ENCODE peak calls at places on chromosomes 1 and 21, in five cellular contexts. M, Y, X, K and L are unnamed samples.

GRCh38 chr1:112974646-112975045 is 18.6 kb upstream of the SLC16A1 start:
- DNase-seq in M (no peak), Y (no peak), X (no peak), K (no peak), L (no peak)

GRCh38 chr1:3029991-3030662 is 8.9 kb downstream of the ACTRT2 start:
- DNase-seq in M (no peak), Y (no peak), X (no peak), K (no peak), L (no peak)

GRCh38 chr1:15952317-15953258 is 23.3 kb downstream of the ZBTB17 start:
- DNase-seq in M (no peak), Y (peak), X (no peak), K (no peak), L (no peak)

GRCh38 chr1:152112101-152112884 is 3.0 kb downstream of the TCHH start:
- DNase-seq in M (no peak), Y (no peak), X (peak), K (no peak), L (no peak)

GRCh38 chr1:3509721-3510120 is 55.3 kb downstream of the ARHGEF16 start:
- DNase-seq in M (no peak), Y (no peak), X (no peak), K (no peak), L (no peak)

GRCh38 chr1:53715478-53715877 is 23.5 kb downstream of the GLIS1 start:
- DNase-seq in M (no peak), Y (no peak), X (no peak), K (no peak), L (no peak)

GRCh38 chr1:225825078-225825477 is 15.2 kb downstream of the EPHX1 start:
- DNase-seq in M (no peak), Y (no peak), X (no peak), K (no peak), L (no peak)

GRCh38 chr1:167661527-167662436 is 31.8 kb downstream of the RCSD1 start:
- DNase-seq in M (no peak), Y (no peak), X (no peak), K (no peak), L (no peak)

GRCh38 chr1:54853793-54854370 is 33.1 kb downstream of the DHCR24 start:
- DNase-seq in M (no peak), Y (no peak), X (no peak), K (no peak), L (no peak)

GRCh38 chr1:27960762-27961645 is 1.2 kb downstream of the XKR8 start:
- DNase-seq in M (no peak), Y (no peak), X (no peak), K (no peak), L (no peak)

GRCh38 chr1:168079761-168080160 is 57.0 kb downstream of the GPR161 start:
- DNase-seq in M (no peak), Y (no peak), X (no peak), K (no peak), L (no peak)

GRCh38 chr1:154546264-154547043 is 12.0 kb downstream of the UBE2Q1 start:
- DNase-seq in M (no peak), Y (no peak), X (peak), K (peak), L (peak)

GRCh38 chr1:29176567-29176966 is 5.1 kb downstream of the SRSF4 start:
- DNase-seq in M (no peak), Y (no peak), X (no peak), K (no peak), L (no peak)

GRCh38 chr21:30234643-30235042 is 18.7 kb upstream of the CLDN8 start:
- DNase-seq in M (no peak), Y (no peak), X (no peak), K (no peak), L (no peak)

GRCh38 chr1:29292344-29292743 is 56.0 kb downstream of the PTPRU start:
- DNase-seq in M (no peak), Y (no peak), X (no peak), K (no peak), L (no peak)

GRCh38 chr1:17439250-17440073 is at the start of gene RCC2:
- DNase-seq in M (peak), Y (no peak), X (peak), K (peak), L (peak)

GRCh38 chr1:50427086-50427817 is 4.0 kb upstream of the DMRTA2 start:
- DNase-seq in M (no peak), Y (no peak), X (peak), K (no peak), L (no peak)

GRCh38 chr1:36156329-36157114 is 562 bp downstream of the MAP7D1 start:
- DNase-seq in M (peak), Y (no peak), X (peak), K (peak), L (peak)

GRCh38 chr1:172163479-172164215 is 256.8 kb upstream of the C1orf105 start:
- DNase-seq in M (no peak), Y (no peak), X (no peak), K (no peak), L (no peak)

GRCh38 chr1:204453141-204453772 is 41.3 kb downstream of the PIK3C2B start:
- DNase-seq in M (no peak), Y (no peak), X (no peak), K (no peak), L (no peak)

GRCh38 chr21:36188081-36188681 is 31.6 kb downstream of the DOP1B start:
- DNase-seq in M (no peak), Y (no peak), X (no peak), K (peak), L (no peak)

GRCh38 chr21:43297989-43298388 is 128.9 kb downstream of the SIK1 start:
- DNase-seq in M (no peak), Y (no peak), X (no peak), K (no peak), L (no peak)

GRCh38 chr21:19855522-19855921 is 1142.7 kb upstream of the NCAM2 start:
- DNase-seq in M (no peak), Y (no peak), X (no peak), K (no peak), L (no peak)

GRCh38 chr1:117735045-117735992 is 129.5 kb downstream of the TENT5C start:
- DNase-seq in M (no peak), Y (no peak), X (no peak), K (no peak), L (no peak)

GRCh38 chr21:46036696-46037337 is 55.2 kb downstream of the COL6A1 start:
- DNase-seq in M (no peak), Y (no peak), X (no peak), K (no peak), L (no peak)

GRCh38 chr1:182217071-182217470 is 155.6 kb upstream of the ZNF648 start:
- DNase-seq in M (no peak), Y (no peak), X (no peak), K (no peak), L (no peak)

GRCh38 chr21:8988696-8989095 is 1532.7 kb upstream of the TPTE start:
- DNase-seq in M (no peak), Y (peak), X (no peak), K (no peak), L (no peak)

GRCh38 chr21:46634427-46634826 is 1.0 kb upstream of the PRMT2 start:
- DNase-seq in M (no peak), Y (no peak), X (no peak), K (no peak), L (no peak)

GRCh38 chr1:166920561-166921475 is 44.8 kb upstream of the TADA1 start:
- DNase-seq in M (no peak), Y (no peak), X (peak), K (peak), L (no peak)

GRCh38 chr1:90989990-90990389 is 31.8 kb downstream of the ZNF644 start:
- DNase-seq in M (no peak), Y (no peak), X (no peak), K (no peak), L (no peak)

GRCh38 chr1:220527279-220528048 is 472 bp upstream of the MARK1 start:
- DNase-seq in M (peak), Y (no peak), X (peak), K (peak), L (peak)

GRCh38 chr1:234408757-234409156 is 35.5 kb downstream of the COA6 start:
- DNase-seq in M (no peak), Y (no peak), X (no peak), K (no peak), L (peak)

GRCh38 chr1:116664366-116664983 is 3.1 kb downstream of the IGSF3 start:
- DNase-seq in M (no peak), Y (no peak), X (no peak), K (no peak), L (no peak)